ENCODE peak calls at places on chromosomes 6 and 20, in four cellular contexts. One of them, this sample, is unnamed.

GRCh38 chr6:8879334-8879733 is 444.0 kb upstream of the SLC35B3 start:
- DNase-seq in body of pancreas: no peak
- DNase-seq in OCI-LY7: no peak
- DNase-seq in heart right ventricle: no peak
- DNase-seq in this sample: no peak

GRCh38 chr6:113645576-113645970 is 211.6 kb upstream of the MARCKS start:
- DNase-seq in heart right ventricle: no peak
- DNase-seq in body of pancreas: peak; percentile 48
- DNase-seq in OCI-LY7: no peak
- DNase-seq in this sample: peak; percentile 56

GRCh38 chr20:57439432-57439831 is 48.2 kb downstream of the RBM38 start:
- DNase-seq in heart right ventricle: peak; percentile 79
- DNase-seq in OCI-LY7: no peak
- DNase-seq in body of pancreas: peak; percentile 92
- DNase-seq in this sample: no peak

GRCh38 chr20:3744806-3745685 is 12.6 kb downstream of the HSPA12B start:
- DNase-seq in OCI-LY7: peak; percentile 87
- DNase-seq in heart right ventricle: peak; percentile 65
- DNase-seq in body of pancreas: peak; percentile 90
- DNase-seq in this sample: peak; percentile 63

GRCh38 chr20:42701948-42702347 is 487.8 kb downstream of the PTPRT start:
- DNase-seq in heart right ventricle: no peak
- DNase-seq in OCI-LY7: no peak
- DNase-seq in body of pancreas: no peak
- DNase-seq in this sample: no peak

GRCh38 chr20:13017235-13017634 is 8.5 kb downstream of the SPTLC3 start:
- DNase-seq in OCI-LY7: no peak
- DNase-seq in heart right ventricle: no peak
- DNase-seq in body of pancreas: no peak
- DNase-seq in this sample: no peak

GRCh38 chr6:75458895-75459294 is 34.7 kb downstream of the FILIP1 start:
- DNase-seq in heart right ventricle: no peak
- DNase-seq in OCI-LY7: no peak
- DNase-seq in body of pancreas: no peak
- DNase-seq in this sample: no peak

GRCh38 chr6:84777888-84778287 is 13.5 kb upstream of the TBX18 start:
- DNase-seq in heart right ventricle: no peak
- DNase-seq in body of pancreas: no peak
- DNase-seq in OCI-LY7: no peak
- DNase-seq in this sample: no peak

GRCh38 chr6:14858808-14859207 is 387.1 kb upstream of the JARID2 start:
- DNase-seq in body of pancreas: no peak
- DNase-seq in OCI-LY7: no peak
- DNase-seq in heart right ventricle: no peak
- DNase-seq in this sample: no peak

GRCh38 chr20:49682278-49682677 is 31.4 kb downstream of the B4GALT5 start:
- DNase-seq in OCI-LY7: no peak
- DNase-seq in heart right ventricle: no peak
- DNase-seq in body of pancreas: no peak
- DNase-seq in this sample: no peak
- H3K4me1 ChIP-seq in OCI-LY7: peaks cover 47% of the 10 kb centered on the region
- H3K4me1 ChIP-seq in heart right ventricle: peaks cover 63% of the 10 kb centered on the region
- H3K4me1 ChIP-seq in body of pancreas: peaks cover 67% of the 10 kb centered on the region
- H3K4me1 ChIP-seq in this sample: no peaks in the 10 kb centered on the region

GRCh38 chr20:37239026-37239451 is 22.6 kb downstream of the GHRH start:
- DNase-seq in heart right ventricle: no peak
- DNase-seq in OCI-LY7: no peak
- DNase-seq in body of pancreas: peak; percentile 12
- DNase-seq in this sample: peak; percentile 41
- H3K4me1 ChIP-seq in heart right ventricle: peaks cover 20% of the 10 kb centered on the region
- H3K4me1 ChIP-seq in OCI-LY7: no peaks in the 10 kb centered on the region
- H3K4me1 ChIP-seq in body of pancreas: peaks cover 5% of the 10 kb centered on the region
- H3K4me1 ChIP-seq in this sample: no peaks in the 10 kb centered on the region

GRCh38 chr20:62062661-62063600 is 2.8 kb downstream of the TAF4 start:
- DNase-seq in body of pancreas: no peak
- DNase-seq in heart right ventricle: no peak
- DNase-seq in OCI-LY7: no peak
- DNase-seq in this sample: no peak
- H3K4me1 ChIP-seq in body of pancreas: peaks cover 41% of the 10 kb centered on the region
- H3K4me1 ChIP-seq in heart right ventricle: peaks cover 35% of the 10 kb centered on the region
- H3K4me1 ChIP-seq in OCI-LY7: peaks cover 53% of the 10 kb centered on the region
- H3K4me1 ChIP-seq in this sample: peaks cover 8% of the 10 kb centered on the region

GRCh38 chr6:105873256-105873704 is 212.9 kb upstream of the PRDM1 start:
- DNase-seq in body of pancreas: no peak
- DNase-seq in OCI-LY7: no peak
- DNase-seq in heart right ventricle: no peak
- DNase-seq in this sample: no peak
- H3K4me1 ChIP-seq in body of pancreas: peaks cover 8% of the 10 kb centered on the region
- H3K4me1 ChIP-seq in OCI-LY7: peaks cover 97% of the 10 kb centered on the region
- H3K4me1 ChIP-seq in heart right ventricle: peaks cover 9% of the 10 kb centered on the region
- H3K4me1 ChIP-seq in this sample: no peaks in the 10 kb centered on the region

GRCh38 chr20:6641012-6641411 is 126.5 kb upstream of the BMP2 start:
- DNase-seq in OCI-LY7: no peak
- DNase-seq in body of pancreas: no peak
- DNase-seq in heart right ventricle: no peak
- DNase-seq in this sample: no peak

GRCh38 chr20:6646237-6646636 is 121.2 kb upstream of the BMP2 start:
- DNase-seq in OCI-LY7: no peak
- DNase-seq in heart right ventricle: no peak
- DNase-seq in body of pancreas: no peak
- DNase-seq in this sample: no peak

GRCh38 chr20:6651016-6651415 is 116.5 kb upstream of the BMP2 start:
- DNase-seq in heart right ventricle: no peak
- DNase-seq in OCI-LY7: no peak
- DNase-seq in body of pancreas: peak; percentile 16
- DNase-seq in this sample: no peak

GRCh38 chr20:6644818-6645620 is 122.5 kb upstream of the BMP2 start:
- DNase-seq in heart right ventricle: no peak
- DNase-seq in OCI-LY7: no peak
- DNase-seq in body of pancreas: no peak
- DNase-seq in this sample: no peak
- H3K4me1 ChIP-seq in heart right ventricle: no peaks in the 10 kb centered on the region
- H3K4me1 ChIP-seq in OCI-LY7: no peaks in the 10 kb centered on the region
- H3K4me1 ChIP-seq in body of pancreas: no peaks in the 10 kb centered on the region
- H3K4me1 ChIP-seq in this sample: no peaks in the 10 kb centered on the region

GRCh38 chr6:25224237-25224636 is 54.9 kb upstream of the CARMIL1 start:
- DNase-seq in heart right ventricle: no peak
- DNase-seq in body of pancreas: no peak
- DNase-seq in OCI-LY7: peak; percentile 51
- DNase-seq in this sample: no peak

GRCh38 chr6:25223421-25224052 is 55.6 kb upstream of the CARMIL1 start:
- DNase-seq in body of pancreas: peak; percentile 80
- DNase-seq in heart right ventricle: peak; percentile 56
- DNase-seq in OCI-LY7: peak; percentile 79
- DNase-seq in this sample: peak; percentile 56

GRCh38 chr6:25220853-25221252 is 58.3 kb upstream of the CARMIL1 start:
- DNase-seq in heart right ventricle: no peak
- DNase-seq in body of pancreas: peak; percentile 51
- DNase-seq in OCI-LY7: no peak
- DNase-seq in this sample: no peak

GRCh38 chr6:25219581-25220249 is 59.5 kb upstream of the CARMIL1 start:
- DNase-seq in heart right ventricle: no peak
- DNase-seq in OCI-LY7: no peak
- DNase-seq in body of pancreas: no peak
- DNase-seq in this sample: no peak

DNA sequence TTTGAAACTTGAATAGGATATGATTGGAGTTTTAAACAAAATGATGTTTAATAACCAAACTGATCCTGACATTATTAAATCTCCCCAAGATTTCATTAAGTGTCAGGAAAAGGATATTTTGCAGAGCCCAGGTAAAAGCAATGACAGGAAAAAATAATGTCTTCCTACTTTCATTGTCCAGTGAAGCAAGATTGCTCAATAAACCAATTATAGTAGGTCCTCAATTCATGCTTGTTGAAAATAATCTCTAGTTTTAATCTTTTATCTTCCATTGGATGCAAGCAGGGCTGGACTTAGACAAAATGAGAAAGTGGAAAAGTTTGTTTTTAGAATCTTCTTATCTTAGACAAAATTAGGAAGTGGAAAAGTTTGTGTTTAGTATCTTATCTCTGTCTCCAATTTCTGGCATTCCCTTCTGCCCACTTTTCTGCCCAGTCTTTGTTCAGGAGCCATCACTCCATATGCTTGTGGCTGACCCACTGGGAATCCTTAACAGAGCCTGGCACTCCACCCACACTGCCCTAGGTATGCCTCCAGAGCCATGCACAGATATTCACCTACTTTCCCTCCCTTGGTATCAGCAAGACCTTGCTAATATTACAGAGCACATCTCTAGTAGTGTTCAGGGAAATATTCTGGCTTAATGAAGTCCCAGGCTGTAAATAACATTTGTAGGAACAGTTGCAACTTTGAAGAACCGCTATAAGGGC is 57.0 kb upstream of the CARMIL1 start:
- DNase-seq in heart right ventricle: no peak
- DNase-seq in body of pancreas: no peak
- DNase-seq in OCI-LY7: no peak
- DNase-seq in this sample: no peak
- H3K4me1 ChIP-seq in heart right ventricle: peaks cover 19% of the 10 kb centered on the region
- H3K4me1 ChIP-seq in body of pancreas: peaks cover 34% of the 10 kb centered on the region
- H3K4me1 ChIP-seq in OCI-LY7: peaks cover 27% of the 10 kb centered on the region
- H3K4me1 ChIP-seq in this sample: no peaks in the 10 kb centered on the region

DNA sequence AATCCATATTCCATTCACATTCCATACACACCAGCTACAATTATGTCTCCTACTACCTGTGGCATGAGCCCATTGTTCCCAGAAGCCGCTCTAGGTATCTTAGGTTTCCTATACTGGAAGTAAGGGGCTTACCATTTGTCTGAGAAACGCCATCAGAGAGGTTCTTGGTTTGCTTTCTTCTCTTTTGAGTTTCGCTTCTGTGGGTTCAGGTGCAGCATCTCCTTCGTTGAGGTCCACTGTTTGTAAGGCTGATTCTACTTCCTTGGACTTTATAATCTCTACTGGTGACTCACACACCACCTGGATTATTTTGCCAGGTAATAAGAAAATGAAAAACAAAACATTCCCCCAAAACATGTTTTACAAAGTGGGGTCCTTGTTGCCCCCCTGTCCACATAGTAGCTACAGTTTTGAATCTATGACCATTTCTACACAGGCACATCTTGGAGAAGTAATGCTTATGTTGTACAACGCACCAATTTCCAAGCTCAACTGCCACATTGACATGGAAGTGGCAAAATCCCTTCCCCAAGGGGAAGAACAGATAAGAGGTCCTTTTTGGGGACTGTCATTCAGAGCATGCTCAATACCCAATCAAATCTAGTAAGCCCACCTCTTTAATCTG is 103.5 kb downstream of the BCAS1 start:
- DNase-seq in body of pancreas: no peak
- DNase-seq in heart right ventricle: no peak
- DNase-seq in OCI-LY7: no peak
- DNase-seq in this sample: no peak
- H3K4me1 ChIP-seq in body of pancreas: no peaks in the 10 kb centered on the region
- H3K4me1 ChIP-seq in heart right ventricle: no peaks in the 10 kb centered on the region
- H3K4me1 ChIP-seq in OCI-LY7: no peaks in the 10 kb centered on the region
- H3K4me1 ChIP-seq in this sample: no peaks in the 10 kb centered on the region

GRCh38 chr6:39225543-39225942 is 3.7 kb downstream of the KCNK5 start:
- DNase-seq in heart right ventricle: no peak
- DNase-seq in OCI-LY7: no peak
- DNase-seq in body of pancreas: peak; percentile 48
- DNase-seq in this sample: peak; percentile 83

GRCh38 chr6:39224058-39224457 is 5.2 kb downstream of the KCNK5 start:
- DNase-seq in OCI-LY7: no peak
- DNase-seq in heart right ventricle: no peak
- DNase-seq in body of pancreas: no peak
- DNase-seq in this sample: no peak

GRCh38 chr6:39221746-39222641 is 7.3 kb downstream of the KCNK5 start:
- DNase-seq in OCI-LY7: no peak
- DNase-seq in body of pancreas: no peak
- DNase-seq in heart right ventricle: no peak
- DNase-seq in this sample: no peak

GRCh38 chr6:39224523-39225182 is 4.6 kb downstream of the KCNK5 start:
- DNase-seq in body of pancreas: no peak
- DNase-seq in heart right ventricle: no peak
- DNase-seq in OCI-LY7: no peak
- DNase-seq in this sample: no peak

GRCh38 chr6:39223535-39223934 is 5.7 kb downstream of the KCNK5 start:
- DNase-seq in heart right ventricle: no peak
- DNase-seq in body of pancreas: no peak
- DNase-seq in OCI-LY7: no peak
- DNase-seq in this sample: no peak
- H3K4me1 ChIP-seq in heart right ventricle: peaks cover under 1% of the 10 kb centered on the region
- H3K4me1 ChIP-seq in body of pancreas: peaks cover 58% of the 10 kb centered on the region
- H3K4me1 ChIP-seq in OCI-LY7: peaks cover 4% of the 10 kb centered on the region
- H3K4me1 ChIP-seq in this sample: peaks cover 23% of the 10 kb centered on the region

GRCh38 chr6:26328265-26328844 is 36.6 kb upstream of the BTN3A2 start:
- DNase-seq in body of pancreas: no peak
- DNase-seq in OCI-LY7: peak; percentile 35
- DNase-seq in heart right ventricle: no peak
- DNase-seq in this sample: no peak
- H3K4me1 ChIP-seq in body of pancreas: no peaks in the 10 kb centered on the region
- H3K4me1 ChIP-seq in OCI-LY7: peaks cover 46% of the 10 kb centered on the region
- H3K4me1 ChIP-seq in heart right ventricle: no peaks in the 10 kb centered on the region
- H3K4me1 ChIP-seq in this sample: no peaks in the 10 kb centered on the region